ENCODE peak calls at places on chromosomes 13 and 19, in four cellular contexts. One of them, this sample, is unnamed.

GRCh38 chr13:76038920-76039716 is 403.0 kb downstream of the LMO7 start:
- DNase-seq in GM12878: no peak
- DNase-seq in HepG2: no peak
- DNase-seq in A549: no peak
- DNase-seq in this sample: no peak

GRCh38 chr19:29807870-29808405 is 3.9 kb upstream of the CCNE1 start:
- DNase-seq in HepG2: no peak
- DNase-seq in GM12878: no peak
- DNase-seq in A549: no peak
- DNase-seq in this sample: no peak

GRCh38 chr13:25752957-25753540 is 298.8 kb downstream of the SHISA2 start:
- DNase-seq in HepG2: no peak
- DNase-seq in A549: no peak
- DNase-seq in GM12878: no peak
- DNase-seq in this sample: no peak

GRCh38 chr19:18655173-18655844 is 18.5 kb downstream of the KLHL26 start:
- DNase-seq in GM12878: no peak
- DNase-seq in A549: no peak
- DNase-seq in HepG2: no peak
- DNase-seq in this sample: no peak

GRCh38 chr13:36954542-36954941 is 34.5 kb upstream of the SMAD9 start:
- DNase-seq in HepG2: no peak
- DNase-seq in A549: no peak
- DNase-seq in GM12878: no peak
- DNase-seq in this sample: no peak

GRCh38 chr13:95100525-95101121 is 200.6 kb downstream of the ABCC4 start:
- DNase-seq in HepG2: peak
- DNase-seq in GM12878: peak
- DNase-seq in A549: peak
- DNase-seq in this sample: no peak

GRCh38 chr19:46297700-46298476 is 1.0 kb downstream of the HIF3A start:
- DNase-seq in HepG2: no peak
- DNase-seq in A549: no peak
- DNase-seq in GM12878: no peak
- DNase-seq in this sample: peak

GRCh38 chr13:114057131-114058050 is 75.0 kb downstream of the RASA3 start:
- DNase-seq in A549: no peak
- DNase-seq in GM12878: no peak
- DNase-seq in HepG2: no peak
- DNase-seq in this sample: no peak

GRCh38 chr19:13036366-13036976 is 41.2 kb downstream of the NFIX start:
- DNase-seq in HepG2: no peak
- DNase-seq in A549: no peak
- DNase-seq in GM12878: no peak
- DNase-seq in this sample: no peak

GRCh38 chr13:99174533-99175100 is 26.0 kb upstream of the UBAC2 start:
- DNase-seq in HepG2: no peak
- DNase-seq in A549: no peak
- DNase-seq in GM12878: no peak
- DNase-seq in this sample: no peak

GRCh38 chr13:50650936-50651638 is 192.4 kb downstream of the DLEU7 start:
- DNase-seq in HepG2: no peak
- DNase-seq in GM12878: no peak
- DNase-seq in A549: no peak
- DNase-seq in this sample: no peak

GRCh38 chr19:19403373-19403901 is 2.0 kb upstream of the GATAD2A start:
- DNase-seq in GM12878: no peak
- DNase-seq in HepG2: no peak
- DNase-seq in A549: no peak
- DNase-seq in this sample: no peak

GRCh38 chr13:91557328-91557727 is 158.9 kb downstream of the GPC5 start:
- DNase-seq in HepG2: no peak
- DNase-seq in A549: no peak
- DNase-seq in GM12878: no peak
- DNase-seq in this sample: no peak

GRCh38 chr13:22336460-22336859 is 665.6 kb downstream of the FGF9 start:
- DNase-seq in A549: no peak
- DNase-seq in HepG2: no peak
- DNase-seq in GM12878: no peak
- DNase-seq in this sample: no peak

GRCh38 chr19:1312732-1313694 is 27.3 kb downstream of the EFNA2 start:
- DNase-seq in GM12878: no peak
- DNase-seq in A549: peak
- DNase-seq in HepG2: no peak
- DNase-seq in this sample: no peak

GRCh38 chr13:105343134-105343806 is 1192.2 kb downstream of the EFNB2 start:
- DNase-seq in GM12878: no peak
- DNase-seq in HepG2: no peak
- DNase-seq in A549: no peak
- DNase-seq in this sample: no peak

GRCh38 chr13:91719033-91719432 is 320.6 kb downstream of the GPC5 start:
- DNase-seq in GM12878: no peak
- DNase-seq in HepG2: no peak
- DNase-seq in A549: no peak
- DNase-seq in this sample: no peak

GRCh38 chr19:50830266-50831025 is 2.9 kb downstream of the KLK15 start:
- DNase-seq in GM12878: no peak
- DNase-seq in HepG2: no peak
- DNase-seq in A549: no peak
- DNase-seq in this sample: peak

GRCh38 chr19:58330458-58330857 is 3.7 kb downstream of the ZSCAN22 start:
- DNase-seq in HepG2: no peak
- DNase-seq in GM12878: no peak
- DNase-seq in A549: peak
- DNase-seq in this sample: no peak

GRCh38 chr19:33085570-33086128 is 4.7 kb downstream of the GPATCH1 start:
- DNase-seq in A549: no peak
- DNase-seq in GM12878: no peak
- DNase-seq in HepG2: no peak
- DNase-seq in this sample: no peak

GRCh38 chr19:2544576-2545415 is 68.9 kb downstream of the GADD45B start:
- DNase-seq in A549: no peak
- DNase-seq in HepG2: no peak
- DNase-seq in GM12878: no peak
- DNase-seq in this sample: no peak

GRCh38 chr13:101757446-101758039 is 305.1 kb downstream of the ITGBL1 start:
- DNase-seq in A549: peak
- DNase-seq in GM12878: no peak
- DNase-seq in HepG2: no peak
- DNase-seq in this sample: peak

GRCh38 chr19:39928357-39928725 is 6.1 kb downstream of the FCGBP start:
- DNase-seq in A549: no peak
- DNase-seq in GM12878: no peak
- DNase-seq in HepG2: no peak
- DNase-seq in this sample: no peak

GRCh38 chr13:45149964-45150363 is 29.7 kb downstream of the GTF2F2 start:
- DNase-seq in A549: no peak
- DNase-seq in HepG2: no peak
- DNase-seq in GM12878: no peak
- DNase-seq in this sample: no peak

GRCh38 chr13:74135306-74136088 is 1.3 kb upstream of the KLF12 start:
- DNase-seq in GM12878: peak
- DNase-seq in A549: peak
- DNase-seq in HepG2: no peak
- DNase-seq in this sample: peak

GRCh38 chr13:39422845-39423565 is 180.0 kb downstream of the LHFPL6 start:
- DNase-seq in HepG2: no peak
- DNase-seq in GM12878: no peak
- DNase-seq in A549: no peak
- DNase-seq in this sample: no peak

GRCh38 chr13:81929988-81930387 is 1589.1 kb upstream of the SPRY2 start:
- DNase-seq in GM12878: no peak
- DNase-seq in HepG2: peak
- DNase-seq in A549: no peak
- DNase-seq in this sample: peak

GRCh38 chr19:38709671-38710415 is 34.4 kb downstream of the CAPN12 start:
- DNase-seq in HepG2: no peak
- DNase-seq in GM12878: no peak
- DNase-seq in A549: no peak
- DNase-seq in this sample: no peak

GRCh38 chr13:19772306-19772705 is 10.4 kb downstream of the PSPC1 start:
- DNase-seq in GM12878: no peak
- DNase-seq in A549: no peak
- DNase-seq in HepG2: no peak
- DNase-seq in this sample: no peak

GRCh38 chr19:3117746-3118145 is 18.1 kb upstream of the GNA15 start:
- DNase-seq in A549: no peak
- DNase-seq in HepG2: no peak
- DNase-seq in GM12878: no peak
- DNase-seq in this sample: no peak

GRCh38 chr13:28527629-28528028 is 32.7 kb upstream of the FLT1 start:
- DNase-seq in HepG2: no peak
- DNase-seq in A549: no peak
- DNase-seq in GM12878: no peak
- DNase-seq in this sample: no peak

GRCh38 chr13:100024023-100024422 is 42.4 kb downstream of the ZIC2 start:
- DNase-seq in A549: no peak
- DNase-seq in GM12878: no peak
- DNase-seq in HepG2: no peak
- DNase-seq in this sample: no peak

GRCh38 chr19:52991484-52991883 is 22.2 kb upstream of the ERVV-1 start:
- DNase-seq in HepG2: no peak
- DNase-seq in A549: no peak
- DNase-seq in GM12878: no peak
- DNase-seq in this sample: no peak

GRCh38 chr13:36248700-36249099 is 34.3 kb upstream of the SOHLH2 start:
- DNase-seq in GM12878: no peak
- DNase-seq in HepG2: no peak
- DNase-seq in A549: no peak
- DNase-seq in this sample: no peak

GRCh38 chr19:51576850-51577249 is 5.8 kb downstream of the ZNF175 start:
- DNase-seq in HepG2: no peak
- DNase-seq in A549: no peak
- DNase-seq in GM12878: no peak
- DNase-seq in this sample: no peak

DNA sequence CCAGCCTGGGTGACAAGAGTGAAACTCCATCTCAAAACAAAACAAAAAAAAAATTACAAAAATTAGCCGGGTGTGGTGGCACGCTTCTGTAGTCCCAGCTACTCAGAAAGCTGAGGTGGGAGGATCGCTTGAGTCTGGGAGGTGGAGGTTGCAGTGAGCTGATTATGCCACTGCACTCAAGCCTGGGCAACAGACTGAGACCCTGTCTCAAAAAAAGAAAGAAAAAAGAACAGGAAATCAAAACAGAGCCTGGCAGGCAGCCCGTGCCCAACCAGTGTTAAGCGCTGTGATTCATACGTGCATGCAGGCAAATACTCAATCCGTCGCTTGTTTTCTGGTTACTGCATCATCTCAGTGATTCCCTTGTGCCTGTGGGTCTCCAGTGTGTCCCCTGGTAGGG is 18.2 kb downstream of the DDX39A start:
- DNase-seq in GM12878: peak
- DNase-seq in HepG2: no peak
- DNase-seq in A549: no peak
- DNase-seq in this sample: no peak
- TF ChIP-seq PBX3 in GM12878: no peak
- TF ChIP-seq PBX3 in HepG2: no peak
- TF ChIP-seq PBX3 in A549: no peak
- TF ChIP-seq PBX3 in this sample: no peak

GRCh38 chr13:41544824-41545707 is 87.7 kb downstream of the RGCC start:
- DNase-seq in HepG2: no peak
- DNase-seq in A549: no peak
- DNase-seq in GM12878: no peak
- DNase-seq in this sample: no peak
- TF ChIP-seq PBX3 in HepG2: no peak
- TF ChIP-seq PBX3 in A549: no peak
- TF ChIP-seq PBX3 in GM12878: no peak
- TF ChIP-seq PBX3 in this sample: no peak

DNA sequence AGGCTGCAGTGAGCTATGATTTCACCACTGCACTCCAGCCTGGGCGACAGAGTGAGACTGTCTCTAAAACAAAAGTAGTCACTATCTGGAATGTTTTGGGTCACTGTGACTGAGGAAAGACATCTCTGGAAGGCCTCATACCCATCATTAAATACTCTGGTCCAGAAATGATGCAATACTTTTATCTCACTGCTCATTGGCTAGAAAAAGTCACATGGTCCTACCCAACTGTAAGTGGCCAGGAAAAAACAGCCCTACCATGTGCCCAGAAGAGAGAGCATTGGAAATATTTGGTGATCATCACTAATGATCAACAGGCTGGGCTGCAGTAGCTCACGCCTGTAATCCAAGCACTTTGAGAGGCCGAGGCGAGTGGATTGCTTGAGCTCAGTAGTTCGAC is 29.8 kb downstream of the PNPLA6 start:
- DNase-seq in HepG2: no peak
- DNase-seq in A549: no peak
- DNase-seq in GM12878: no peak
- DNase-seq in this sample: no peak
- TF ChIP-seq PBX3 in HepG2: no peak
- TF ChIP-seq PBX3 in A549: no peak
- TF ChIP-seq PBX3 in GM12878: no peak
- TF ChIP-seq PBX3 in this sample: no peak

GRCh38 chr19:54434112-54434861 is 14.7 kb upstream of the LENG8 start:
- DNase-seq in A549: no peak
- DNase-seq in HepG2: no peak
- DNase-seq in GM12878: no peak
- DNase-seq in this sample: peak
- TF ChIP-seq PBX3 in A549: no peak
- TF ChIP-seq PBX3 in HepG2: no peak
- TF ChIP-seq PBX3 in GM12878: no peak
- TF ChIP-seq PBX3 in this sample: no peak

GRCh38 chr19:43725468-43725867 is 9.6 kb downstream of the IRGC start:
- DNase-seq in A549: no peak
- DNase-seq in GM12878: peak
- DNase-seq in HepG2: no peak
- DNase-seq in this sample: no peak
- TF ChIP-seq PBX3 in A549: no peak
- TF ChIP-seq PBX3 in GM12878: no peak
- TF ChIP-seq PBX3 in HepG2: no peak
- TF ChIP-seq PBX3 in this sample: no peak